ENCODE peak calls at places on chromosomes 11 and 22, in nine cellular contexts. C, X, W, L, Q, V, J, H and Z are unnamed samples.

GRCh38 chr11:133753150-133753549 is 92.2 kb downstream of the SPATA19 start:
- DNase-seq in H (no peak), J (no peak), L (no peak), X (no peak), C (no peak), W (no peak), V (no peak), Q (no peak), Z (no peak)

GRCh38 chr11:82775736-82776346 is 42.2 kb upstream of the FAM181B start:
- DNase-seq in L (peak), Q (no peak), J (no peak), C (peak), H (peak), X (peak), V (peak), W (no peak), Z (peak)

GRCh38 chr11:64891880-64892279 is 13.5 kb upstream of the EHD1 start:
- DNase-seq in X (no peak), Q (no peak), W (no peak), C (no peak), J (no peak), H (no peak), V (no peak), L (no peak), Z (no peak)

GRCh38 chr11:1840780-1841480 is 2.1 kb downstream of the TNNI2 start:
- DNase-seq in W (no peak), J (no peak), V (no peak), X (no peak), L (no peak), C (no peak), H (no peak), Q (no peak), Z (no peak)

GRCh38 chr22:37953062-37953436 is 352 bp downstream of the C22orf23 start:
- DNase-seq in Q (no peak), X (no peak), J (no peak), C (no peak), W (no peak), H (no peak), L (no peak), V (peak), Z (no peak)

GRCh38 chr11:69563946-69564780 is 76.8 kb upstream of the CCND1 start:
- DNase-seq in W (no peak), C (no peak), V (no peak), Q (peak), J (no peak), X (no peak), H (no peak), L (peak), Z (peak)

GRCh38 chr11:44308923-44309482 is 936 bp downstream of the ALX4 start:
- DNase-seq in J (no peak), L (no peak), X (peak), H (no peak), C (no peak), V (no peak), W (no peak), Q (no peak), Z (no peak)

GRCh38 chr22:49775191-49776052 is 52.3 kb downstream of the BRD1 start:
- DNase-seq in Q (no peak), X (no peak), H (no peak), W (no peak), J (no peak), V (no peak), C (no peak), L (no peak), Z (no peak)

GRCh38 chr11:19881185-19881584 is 168.5 kb downstream of the NAV2 start:
- DNase-seq in C (no peak), V (no peak), X (no peak), W (no peak), J (no peak), H (no peak), L (no peak), Q (no peak), Z (no peak)

GRCh38 chr11:122872046-122872445 is 10.5 kb upstream of the JHY start:
- DNase-seq in X (no peak), L (no peak), Q (no peak), W (no peak), J (no peak), H (no peak), C (no peak), V (no peak), Z (no peak)

GRCh38 chr22:20315337-20316216 is 4.3 kb downstream of the DGCR6L start:
- DNase-seq in J (no peak), H (no peak), X (no peak), L (no peak), C (peak), W (peak), Q (peak), V (no peak), Z (no peak)

GRCh38 chr22:41699264-41700104 is at the start of gene MEI1:
- DNase-seq in Q (peak), H (no peak), C (peak), J (peak), V (no peak), L (peak), W (peak), X (peak), Z (no peak)

GRCh38 chr22:44729391-44730012 is 22.9 kb upstream of the ARHGAP8 start:
- DNase-seq in H (no peak), Q (peak), L (no peak), X (no peak), C (no peak), J (peak), W (peak), V (peak), Z (no peak)

GRCh38 chr11:111634981-111635705 is 32.9 kb downstream of the SIK2 start:
- DNase-seq in C (no peak), X (no peak), J (no peak), L (peak), H (no peak), W (no peak), Q (no peak), V (no peak), Z (peak)

GRCh38 chr22:21641417-21641794 is 696 bp upstream of the SDF2L1 start:
- DNase-seq in W (peak), H (peak), J (peak), X (peak), C (peak), V (no peak), L (peak), Q (no peak), Z (no peak)

GRCh38 chr22:42074846-42075245 is 798 bp downstream of the PHETA2 start:
- DNase-seq in Q (no peak), H (no peak), V (no peak), C (no peak), J (no peak), X (no peak), L (no peak), W (no peak), Z (no peak)

GRCh38 chr11:10599388-10600175 is 31.1 kb upstream of the LYVE1 start:
- DNase-seq in X (no peak), H (no peak), W (no peak), V (no peak), J (no peak), Q (no peak), L (no peak), C (no peak), Z (no peak)

GRCh38 chr11:111362887-111363411 is 16.1 kb downstream of the POU2AF1 start:
- DNase-seq in C (no peak), Q (no peak), X (no peak), V (no peak), W (peak), H (no peak), L (no peak), J (peak), Z (no peak)

GRCh38 chr22:24146190-24146616 is 35.1 kb upstream of the SUSD2 start:
- DNase-seq in J (no peak), V (peak), X (peak), C (peak), W (peak), Q (no peak), H (no peak), L (peak), Z (no peak)

GRCh38 chr11:48101044-48101733 is 115.4 kb upstream of the OR4B1 start:
- DNase-seq in X (no peak), C (no peak), J (peak), L (peak), Q (no peak), W (no peak), V (no peak), H (no peak), Z (no peak)

GRCh38 chr22:30186048-30186447 is 60.5 kb downstream of the LIF start:
- DNase-seq in V (no peak), L (no peak), W (no peak), X (no peak), C (no peak), J (no peak), H (peak), Q (no peak), Z (no peak)

GRCh38 chr11:57568330-57568766 is 876 bp upstream of the UBE2L6 start:
- DNase-seq in J (no peak), H (no peak), W (peak), Q (peak), V (peak), C (peak), X (peak), L (peak), Z (peak)